ENCODE peak calls at places on chromosomes 12 and 14, in five cellular contexts. T, S, K, Y and X are unnamed samples.

GRCh38 chr12:713281-713875 is 39.0 kb upstream of the WNK1 start:
- DNase-seq in T (peak; percentile 3), Y (no peak), K (no peak), S (no peak), X (no peak)

GRCh38 chr12:113135178-113136127 is at the start of gene RASAL1:
- DNase-seq in S (no peak), T (no peak), Y (no peak), K (no peak), X (no peak)

GRCh38 chr14:24861083-24861630 is 188.8 kb downstream of the STXBP6 start:
- DNase-seq in T (peak; percentile 72), S (no peak), K (no peak), Y (peak; percentile 27), X (no peak)

GRCh38 chr12:113413488-113413939 is 8.7 kb upstream of the SDSL start:
- DNase-seq in T (peak; percentile 37), Y (peak; percentile 10), K (no peak), S (no peak), X (no peak)

GRCh38 chr12:116338064-116338872 is 60.8 kb upstream of the MED13L start:
- DNase-seq in Y (no peak), T (no peak), K (no peak), S (no peak), X (no peak)

GRCh38 chr12:132357623-132358186 is 28.3 kb upstream of the GALNT9 start:
- DNase-seq in T (no peak), S (no peak), Y (no peak), K (peak; percentile 48), X (no peak)

GRCh38 chr12:98228619-98229538 is 286.5 kb upstream of the TMPO start:
- DNase-seq in K (no peak), T (no peak), Y (no peak), S (no peak), X (no peak)

GRCh38 chr12:64889434-64890216 is 65.2 kb downstream of the TBC1D30 start:
- DNase-seq in Y (no peak), T (no peak), K (no peak), S (no peak), X (peak; percentile 19)

GRCh38 chr14:30194769-30195168 is 267.1 kb upstream of the PRKD1 start:
- DNase-seq in Y (peak; percentile 13), T (peak; percentile 92), K (no peak), S (no peak), X (no peak)

GRCh38 chr14:65492277-65492676 is 79.7 kb downstream of the FUT8 start:
- DNase-seq in Y (no peak), K (no peak), T (no peak), S (no peak), X (no peak)

GRCh38 chr12:121996050-121996944 is 25.4 kb upstream of the BCL7A start:
- DNase-seq in Y (no peak), T (no peak), S (no peak), K (no peak), X (no peak)

GRCh38 chr12:117986705-117987469 is 18.1 kb upstream of the KSR2 start:
- DNase-seq in T (peak; percentile 63), Y (peak; percentile 33), K (no peak), S (no peak), X (no peak)

GRCh38 chr12:83039413-83039812 is 352.7 kb downstream of the TMTC2 start:
- DNase-seq in S (no peak), K (no peak), Y (no peak), T (no peak), X (no peak)

GRCh38 chr14:21070610-21071224 is 613 bp downstream of the ARHGEF40 start:
- DNase-seq in T (peak; percentile 40), K (no peak), S (peak; percentile 64), Y (peak; percentile 24), X (no peak)

GRCh38 chr12:47993491-47993890 is 10.8 kb downstream of the COL2A1 start:
- DNase-seq in T (no peak), Y (no peak), S (no peak), K (no peak), X (no peak)

GRCh38 chr12:10722502-10722904 is 620 bp downstream of the YBX3 start:
- DNase-seq in Y (peak; percentile 28), T (peak; percentile 58), S (peak; percentile 59), K (peak; percentile 80), X (no peak)

GRCh38 chr14:93977790-93978581 is 1.6 kb upstream of the ASB2 start:
- DNase-seq in S (no peak), T (no peak), Y (no peak), K (no peak), X (no peak)

GRCh38 chr12:67045650-67046049 is 223.5 kb upstream of the CAND1 start:
- DNase-seq in S (no peak), K (no peak), Y (no peak), T (no peak), X (no peak)

GRCh38 chr14:73755434-73756014 is 41.3 kb upstream of the PNMA1 start:
- DNase-seq in S (no peak), T (no peak), K (peak; percentile 78), Y (no peak), X (peak; percentile 69)

GRCh38 chr12:104351023-104351983 is 47.8 kb downstream of the EID3 start:
- DNase-seq in T (no peak), Y (no peak), S (no peak), K (no peak), X (no peak)

GRCh38 chr12:108616941-108617858 is 16.5 kb downstream of the SELPLG start:
- DNase-seq in T (peak; percentile 49), Y (peak; percentile 37), S (no peak), K (peak; percentile 68), X (no peak)

GRCh38 chr14:28365510-28365909 is 401.1 kb upstream of the FOXG1 start:
- DNase-seq in S (no peak), T (no peak), Y (no peak), K (no peak), X (no peak)

GRCh38 chr14:81594012-81594411 is 60.4 kb upstream of the SEL1L start:
- DNase-seq in Y (no peak), S (no peak), K (no peak), T (no peak), X (no peak)

DNA sequence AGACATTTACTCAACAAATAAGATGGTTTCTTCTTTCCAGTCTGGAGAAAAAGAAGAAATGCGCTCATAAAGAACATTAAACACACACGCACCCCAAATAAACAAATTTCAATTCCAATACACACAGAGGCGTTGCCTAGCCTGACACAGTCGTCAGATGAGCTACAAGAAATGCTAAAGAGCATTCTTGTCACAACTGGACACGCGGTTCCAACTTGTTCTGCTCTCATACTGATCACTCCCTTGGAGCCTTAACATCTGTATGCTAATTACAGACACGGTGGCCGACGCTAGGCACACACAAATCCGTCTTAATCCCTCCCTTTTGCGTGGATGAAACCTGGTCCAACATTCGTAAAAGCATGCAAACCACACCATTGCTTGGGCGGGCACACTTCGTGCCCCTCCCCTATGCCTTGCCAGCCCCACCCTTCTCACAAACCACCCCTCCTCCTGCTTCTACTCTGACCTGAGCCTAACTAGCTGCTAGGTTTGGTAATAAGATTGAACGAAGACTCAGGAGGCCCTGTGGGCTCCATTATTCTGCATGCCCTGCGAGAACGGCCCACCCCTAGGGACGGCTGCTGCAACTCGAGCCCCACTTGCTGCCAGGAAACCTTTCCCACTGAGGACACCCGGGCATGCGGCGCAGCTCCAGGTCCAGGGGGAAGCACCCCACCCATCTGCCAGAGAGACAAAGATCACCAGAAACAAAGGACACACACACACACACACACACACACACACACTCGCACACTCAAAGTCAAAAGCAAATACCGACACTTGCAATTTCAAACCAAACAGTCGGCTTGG is 1.2 kb downstream of the KCNK10 start:
- DNase-seq in K (no peak), T (no peak), S (no peak), Y (no peak), X (no peak)
- H3K4me3 ChIP-seq in K (no peak overlapping the region), T (no peak overlapping the region), S (no peak overlapping the region), Y (no peak overlapping the region), X (no peak overlapping the region)

DNA sequence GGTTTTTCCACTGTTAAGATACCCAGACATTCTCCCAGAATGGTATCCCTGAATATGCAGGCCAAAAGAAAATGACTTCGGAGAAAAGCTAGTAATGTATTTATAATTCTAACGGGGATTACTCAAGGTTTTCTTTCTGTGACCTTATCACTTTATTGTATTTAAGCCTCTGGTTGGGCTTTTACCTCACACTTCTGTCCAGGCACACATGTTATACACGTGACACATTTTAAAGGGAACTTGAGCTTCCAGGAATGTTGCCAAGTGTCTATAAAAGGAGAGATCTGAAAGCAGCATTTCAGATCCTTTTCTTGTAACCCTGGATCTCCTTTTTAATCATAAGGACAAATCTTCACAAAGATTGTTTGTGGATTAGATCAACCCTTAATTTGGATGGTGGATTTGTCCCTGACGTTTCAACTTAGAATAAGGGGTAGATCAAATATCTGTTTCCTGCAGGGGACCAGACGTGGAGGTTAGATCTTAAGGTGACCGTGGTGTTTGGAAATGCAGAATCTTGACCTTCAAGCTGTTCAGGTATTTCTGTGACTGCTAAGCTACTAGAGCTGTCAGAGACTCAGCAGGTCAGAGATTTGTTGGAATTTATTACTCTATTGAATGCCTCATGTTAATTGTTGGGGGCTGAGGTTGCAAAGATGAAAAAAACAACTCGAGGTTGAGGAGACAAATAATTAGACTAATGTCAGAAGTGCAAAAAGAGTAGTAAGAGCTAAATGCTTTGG is 1.5 kb downstream of the CIPC start:
- DNase-seq in K (no peak), T (peak; percentile 77), S (no peak), Y (peak; percentile 40), X (peak; percentile 84)
- H3K4me3 ChIP-seq in K (peak overlapping the region; percentile 77), T (peak overlapping the region; percentile 99), S (peak overlapping the region; percentile 77), Y (no peak overlapping the region), X (peak overlapping the region; percentile 78)

GRCh38 chr14:34723867-34724266 is 9.5 kb upstream of the CFL2 start:
- DNase-seq in T (no peak), Y (no peak), K (no peak), S (no peak), X (no peak)

GRCh38 chr14:34718750-34719304 is 4.4 kb upstream of the CFL2 start:
- DNase-seq in T (peak; percentile 67), Y (no peak), S (no peak), K (no peak), X (no peak)

GRCh38 chr14:34721129-34721528 is 6.7 kb upstream of the CFL2 start:
- DNase-seq in T (no peak), Y (no peak), S (no peak), K (no peak), X (no peak)

DNA sequence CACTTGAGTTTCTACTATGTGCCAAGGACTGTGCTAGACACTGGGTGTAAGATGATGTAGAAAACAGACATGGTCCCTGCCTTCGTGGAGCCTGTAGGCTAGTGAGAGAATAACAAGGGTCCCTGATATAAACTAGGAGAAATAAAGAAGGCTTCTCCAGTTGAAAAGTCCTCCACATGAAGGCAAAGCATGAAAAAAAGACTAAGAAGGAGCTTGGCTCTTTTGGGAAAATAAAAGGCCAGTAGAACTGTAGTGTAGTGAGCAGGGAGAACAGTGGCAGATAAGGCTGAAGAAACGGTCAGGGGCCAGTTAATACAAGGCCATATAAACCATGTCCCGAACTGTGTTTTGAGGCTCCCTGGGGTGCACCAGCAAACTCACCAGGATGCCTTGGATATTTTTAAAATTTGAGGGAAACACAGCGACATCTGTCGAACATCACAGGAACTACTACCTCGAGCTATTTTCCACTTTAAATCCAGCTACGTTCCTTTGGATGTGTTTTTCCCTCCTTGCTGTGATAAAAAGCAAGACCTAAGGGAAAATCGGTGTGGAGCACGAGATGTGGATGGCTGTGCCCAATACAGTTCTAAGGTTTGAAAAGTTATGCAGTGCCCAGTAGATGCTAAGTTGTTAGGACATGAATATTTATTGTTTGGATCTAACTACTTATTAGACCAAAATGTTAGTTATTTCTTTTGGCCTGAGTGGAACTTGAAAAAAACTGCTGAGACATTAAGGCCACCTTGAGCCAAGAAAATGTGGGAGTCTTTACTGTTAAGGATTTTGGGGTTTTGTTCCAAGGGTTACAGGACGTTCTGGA is 8.5 kb upstream of the CFL2 start:
- DNase-seq in T (peak; percentile 76), Y (peak; percentile 52), S (peak; percentile 49), K (no peak), X (peak; percentile 35)
- H3K4me3 ChIP-seq in T (no peak overlapping the region), Y (no peak overlapping the region), S (no peak overlapping the region), K (no peak overlapping the region), X (no peak overlapping the region)

GRCh38 chr12:49131973-49132461 is 822 bp upstream of the TUBA1B start:
- DNase-seq in S (no peak), Y (no peak), K (no peak), T (peak; percentile 61), X (peak; percentile 14)
- H3K4me3 ChIP-seq in S (peak overlapping the region; percentile 81), Y (peak overlapping the region; percentile 53), K (peak overlapping the region; percentile 100), T (peak overlapping the region; percentile 62), X (peak overlapping the region; percentile 97)